ENCODE peak calls at places on chromosomes 16 and 17, in four cellular contexts. V is A549, T is K562, A is HepG2. Q is an unnamed sample.

GRCh38 chr17:1907818-1908698 is 78.3 kb downstream of the RPA1 start:
- DNase-seq in T (no peak), A (no peak), V (no peak), Q (peak)

GRCh38 chr17:18984273-18985114 is 20.1 kb downstream of the FAM83G start:
- DNase-seq in T (no peak), A (no peak), V (no peak), Q (no peak)

GRCh38 chr17:67412057-67412456 is 35.0 kb downstream of the PITPNC1 start:
- DNase-seq in A (no peak), T (no peak), V (peak), Q (no peak)

GRCh38 chr17:57670769-57671545 is 74.1 kb downstream of the CCDC182 start:
- DNase-seq in T (no peak), V (no peak), A (no peak), Q (no peak)

GRCh38 chr17:42247734-42248133 is 28.5 kb downstream of the STAT5B start:
- DNase-seq in T (no peak), V (peak), A (peak), Q (no peak)

GRCh38 chr17:2050246-2050866 is 4.5 kb upstream of the HIC1 start:
- DNase-seq in V (peak), T (peak), A (no peak), Q (peak)

GRCh38 chr17:39485555-39485954 is 24.3 kb downstream of the CDK12 start:
- DNase-seq in A (no peak), V (peak), T (no peak), Q (no peak)

GRCh38 chr17:19768046-19768782 is 20.1 kb upstream of the ALDH3A1 start:
- DNase-seq in T (no peak), A (no peak), V (no peak), Q (no peak)

GRCh38 chr16:31460582-31461002 is 1.3 kb downstream of the ARMC5 start:
- DNase-seq in A (peak), V (peak), T (peak), Q (no peak)

GRCh38 chr17:56597495-56597990 is 4.0 kb downstream of the NOG start:
- DNase-seq in A (no peak), T (no peak), V (no peak), Q (peak)

GRCh38 chr17:57391076-57391825 is 134.9 kb downstream of the MSI2 start:
- DNase-seq in T (no peak), V (no peak), A (no peak), Q (no peak)

GRCh38 chr17:40548982-40549680 is 16.1 kb downstream of the CCR7 start:
- DNase-seq in T (no peak), A (peak), V (peak), Q (peak)

GRCh38 chr16:82301108-82301755 is 131.2 kb upstream of the MPHOSPH6 start:
- DNase-seq in A (no peak), T (no peak), V (no peak), Q (no peak)

GRCh38 chr17:21301593-21302550 is 17.4 kb downstream of the MAP2K3 start:
- DNase-seq in A (no peak), T (peak), V (no peak), Q (no peak)

GRCh38 chr16:4769306-4769638 is 2.3 kb upstream of the ZNF500 start:
- DNase-seq in V (no peak), T (no peak), A (no peak), Q (no peak)

GRCh38 chr16:16027728-16028310 is 78.4 kb downstream of the ABCC1 start:
- DNase-seq in V (no peak), T (no peak), A (no peak), Q (no peak)

GRCh38 chr16:10828851-10829331 is 10.3 kb upstream of the TVP23A start:
- DNase-seq in T (no peak), A (no peak), V (no peak), Q (no peak)

GRCh38 chr16:15975172-15975571 is 25.8 kb downstream of the ABCC1 start:
- DNase-seq in V (no peak), A (no peak), T (no peak), Q (no peak)

GRCh38 chr16:72961115-72961832 is 86.7 kb downstream of the ZFHX3 start:
- DNase-seq in A (no peak), V (no peak), T (peak), Q (no peak)

GRCh38 chr16:24972608-24973220 is 42.5 kb downstream of the ARHGAP17 start:
- DNase-seq in T (no peak), A (no peak), V (no peak), Q (no peak)

GRCh38 chr16:50282955-50283631 is 16.7 kb downstream of the ADCY7 start:
- DNase-seq in V (no peak), T (no peak), A (peak), Q (no peak)

GRCh38 chr17:79051306-79051705 is 23.3 kb upstream of the ENGASE start:
- DNase-seq in A (no peak), V (no peak), T (no peak), Q (no peak)

GRCh38 chr17:36544049-36544319 is 735 bp upstream of the GGNBP2 start:
- DNase-seq in T (no peak), A (peak), V (peak), Q (no peak)

GRCh38 chr16:89426736-89427525 is 63.4 kb downstream of the ANKRD11 start:
- DNase-seq in V (no peak), A (no peak), T (no peak), Q (no peak)

GRCh38 chr17:47235506-47235905 is 18.1 kb upstream of the ITGB3 start:
- DNase-seq in T (no peak), A (no peak), V (no peak), Q (no peak)

GRCh38 chr17:52297230-52298010 is 138.9 kb upstream of the CA10 start:
- DNase-seq in V (peak), A (peak), T (no peak), Q (no peak)

GRCh38 chr16:84524346-84524920 is 20.0 kb upstream of the MEAK7 start:
- DNase-seq in A (no peak), T (no peak), V (no peak), Q (no peak)

GRCh38 chr17:57293077-57293476 is 36.8 kb downstream of the MSI2 start:
- DNase-seq in T (no peak), V (no peak), A (peak), Q (no peak)

GRCh38 chr16:4111748-4112696 is 4.2 kb downstream of the ADCY9 start:
- DNase-seq in T (no peak), V (no peak), A (peak), Q (no peak)

GRCh38 chr16:56198755-56199114 is 7.4 kb downstream of the GNAO1 start:
- DNase-seq in A (no peak), V (no peak), T (no peak), Q (no peak)

GRCh38 chr17:76134911-76135809 is 5.9 kb downstream of the FOXJ1 start:
- DNase-seq in T (no peak), A (no peak), V (no peak), Q (peak)

GRCh38 chr16:4609200-4610010 is 5.3 kb downstream of the UBALD1 start:
- DNase-seq in A (no peak), T (no peak), V (no peak), Q (no peak)

GRCh38 chr17:76527430-76528111 is 9.9 kb downstream of the CYGB start:
- DNase-seq in A (peak), V (no peak), T (peak), Q (peak)

GRCh38 chr16:68257251-68257905 is 6.9 kb upstream of the SLC7A6 start:
- DNase-seq in A (no peak), V (no peak), T (no peak), Q (no peak)

GRCh38 chr16:23859713-23860269 is 24.0 kb downstream of the PRKCB start:
- DNase-seq in T (no peak), A (no peak), V (no peak), Q (no peak)

GRCh38 chr16:73048292-73049050 is 543 bp upstream of the ZFHX3 start:
- DNase-seq in T (no peak), V (peak), A (peak), Q (no peak)

DNA sequence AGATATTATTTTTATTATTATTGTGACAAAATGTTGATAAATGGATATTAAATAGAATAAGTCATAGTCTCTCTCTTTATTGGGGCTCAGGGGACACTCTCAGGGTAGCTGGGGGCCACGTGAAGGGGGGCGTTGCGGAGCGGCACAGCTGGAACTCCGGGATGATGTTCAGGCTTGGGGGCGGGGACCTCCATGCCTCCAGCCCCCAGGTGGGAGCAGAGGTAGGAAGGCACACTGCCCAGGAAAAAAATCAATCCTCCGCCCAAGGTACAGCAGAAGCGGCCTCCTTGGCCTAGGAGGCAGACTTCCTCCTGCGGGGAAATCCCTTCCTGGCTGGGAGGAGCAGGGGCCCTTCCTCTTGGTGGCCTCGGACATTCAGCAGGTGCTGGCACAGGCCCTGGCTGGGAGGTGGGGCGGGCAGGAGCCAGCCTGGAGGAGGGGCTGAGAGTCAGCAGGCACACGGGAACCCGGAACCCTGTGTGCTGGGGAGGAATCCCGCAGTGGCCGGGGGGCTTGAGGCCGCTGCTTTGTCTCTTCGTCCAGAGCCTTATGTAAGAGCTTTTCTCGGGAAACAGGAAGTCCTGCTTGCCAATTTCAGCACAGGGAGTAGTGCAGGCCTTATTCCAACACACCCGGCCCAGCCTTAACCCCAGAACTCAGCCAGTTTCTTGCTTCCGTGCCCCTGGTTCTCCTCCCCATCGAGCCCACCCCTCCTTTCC is 566 bp upstream of the TNFSF13 start:
- DNase-seq in T (no peak), A (peak), V (peak), Q (peak)
- TF ChIP-seq HMGXB4 in T (no peak), A (peak), V (no peak), Q (no peak)

GRCh38 chr16:87531418-87531817 is 38.6 kb upstream of the ZCCHC14 start:
- DNase-seq in V (no peak), T (no peak), A (no peak), Q (no peak)
- TF ChIP-seq HMGXB4 in V (no peak), T (no peak), A (no peak), Q (no peak)

DNA sequence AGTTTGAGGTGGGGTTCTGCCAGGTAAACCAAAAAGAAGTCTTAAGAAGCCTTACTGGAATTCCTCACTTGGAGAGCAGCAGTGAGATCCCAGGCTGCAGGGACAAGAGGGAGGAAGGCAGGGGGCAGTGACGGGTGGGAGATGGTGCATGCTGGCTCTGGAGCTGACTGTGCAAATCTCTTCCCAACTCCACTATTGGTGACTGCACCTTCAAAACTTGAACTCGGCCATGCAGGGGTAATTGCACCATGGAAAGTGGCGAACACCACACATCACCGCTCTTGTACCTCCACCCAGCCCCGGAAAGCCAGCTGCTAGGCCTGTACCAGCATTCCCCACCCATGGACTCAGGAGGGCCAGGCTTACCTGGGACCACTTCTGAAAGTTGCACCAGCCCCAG is 51.4 kb upstream of the CDR2 start:
- DNase-seq in V (no peak), T (no peak), A (no peak), Q (no peak)
- TF ChIP-seq HMGXB4 in V (no peak), T (no peak), A (no peak), Q (no peak)

DNA sequence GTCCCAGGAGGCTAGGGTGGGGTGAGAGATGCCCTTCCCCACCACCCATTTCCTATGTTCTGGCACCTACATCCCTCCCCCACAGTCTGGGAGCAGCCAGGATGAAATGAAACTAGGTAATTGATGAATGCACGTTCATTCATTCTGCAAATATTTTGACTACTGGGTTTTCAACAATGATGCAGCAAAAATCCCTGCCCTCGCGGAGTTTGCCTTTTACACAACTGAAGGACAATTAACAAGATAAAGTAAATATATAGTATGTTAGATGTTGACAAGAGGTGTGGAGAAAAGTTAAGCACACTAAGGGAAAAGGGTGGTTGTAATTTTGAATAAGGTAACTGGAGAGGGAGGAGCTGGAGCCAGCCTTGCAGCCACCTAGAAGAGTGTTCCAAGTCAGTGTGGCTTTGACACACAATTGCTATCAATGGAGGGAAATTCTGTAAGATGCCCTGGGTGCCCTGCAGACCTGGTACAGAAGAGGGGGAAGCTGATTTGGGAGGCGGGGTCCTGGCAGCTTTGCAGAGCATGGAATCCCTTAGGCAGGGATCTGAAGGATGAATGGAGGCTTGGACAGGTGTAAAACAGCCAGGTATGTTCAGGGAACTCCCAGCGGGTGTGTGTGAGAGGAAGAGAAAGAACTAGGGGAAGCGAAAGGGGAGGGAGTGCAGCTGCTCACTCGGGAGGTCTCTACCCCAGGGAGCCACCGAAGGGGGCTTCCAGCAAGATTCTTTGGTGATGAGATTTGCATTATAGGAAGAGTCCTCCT is 2.5 kb downstream of the TMEM92 start:
- DNase-seq in A (peak), T (no peak), V (peak), Q (no peak)
- TF ChIP-seq HMGXB4 in A (no peak), T (no peak), V (no peak), Q (no peak)

DNA sequence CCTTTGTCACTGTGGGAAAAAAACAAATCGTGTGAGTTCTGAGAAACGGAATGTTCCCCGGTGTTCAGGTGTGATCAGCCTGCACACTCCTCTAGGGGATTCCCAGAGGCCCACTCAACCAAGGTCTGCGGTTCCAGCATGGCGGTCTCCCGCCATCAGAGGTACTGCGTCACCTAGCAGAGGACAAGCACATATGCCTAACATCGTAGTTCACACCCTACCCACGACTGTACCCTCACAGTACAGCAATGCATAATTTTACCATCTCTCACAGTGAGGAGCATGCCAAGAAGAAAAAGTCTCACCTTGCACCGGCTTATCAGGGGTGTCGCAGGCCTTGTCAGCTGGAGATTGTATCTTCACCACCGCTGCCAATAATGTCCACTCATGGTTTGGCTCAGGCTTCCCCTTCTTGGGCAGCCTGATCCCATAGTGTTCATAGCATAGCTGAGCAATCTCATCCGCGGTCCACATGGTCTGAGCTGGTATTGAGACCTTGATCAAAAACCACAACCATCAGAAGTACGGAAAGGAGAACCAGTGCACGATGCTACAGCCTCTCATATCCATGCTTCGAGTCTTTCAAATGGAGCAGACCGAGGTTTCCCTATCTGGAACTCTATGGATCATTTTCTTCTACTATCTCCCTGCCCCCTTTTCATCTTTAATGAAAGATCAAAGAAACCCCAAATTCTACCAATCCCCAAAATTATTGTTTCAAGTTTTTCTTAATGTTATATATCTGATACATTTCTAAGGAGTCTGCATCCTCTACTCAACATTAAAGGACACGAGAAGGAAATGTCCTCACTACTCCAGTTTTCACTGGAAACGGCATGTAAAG is 2.5 kb downstream of the ADAT1 start:
- DNase-seq in A (no peak), V (no peak), T (peak), Q (no peak)
- TF ChIP-seq HMGXB4 in A (no peak), V (no peak), T (no peak), Q (no peak)

GRCh38 chr17:73693016-73693545 is 48.8 kb upstream of the SDK2 start:
- DNase-seq in V (no peak), T (no peak), A (no peak), Q (no peak)
- TF ChIP-seq HMGXB4 in V (no peak), T (no peak), A (no peak), Q (no peak)

Q was measured in WTC11.